ENCODE peak calls at places on chromosome 19, in four cellular contexts. R, M, J and L are unnamed samples.
A peak's percentile ranks its signal among the peaks of the same experiment; 100 is the strongest.

GRCh38 chr19:56088454-56089215 is 32.5 kb downstream of the ZNF787 start:
- DNase-seq in J (no peak), R (no peak), M (no peak), L (no peak)

GRCh38 chr19:32308436-32309077 is 36.9 kb upstream of the ZNF507 start:
- DNase-seq in M (no peak), J (no peak), R (no peak), L (no peak)

GRCh38 chr19:17703823-17704463 is 15.3 kb upstream of the MAP1S start:
- DNase-seq in M (peak; percentile 54), R (no peak), J (no peak), L (peak; percentile 35)

GRCh38 chr19:45922281-45922680 is 7.7 kb upstream of the NANOS2 start:
- DNase-seq in R (no peak), M (no peak), J (no peak), L (no peak)

GRCh38 chr19:46068345-46069258 is 27.8 kb upstream of the IGFL4 start:
- DNase-seq in M (no peak), R (no peak), J (peak; percentile 42), L (no peak)

GRCh38 chr19:56543776-56544175 is 5.0 kb downstream of the ZFP28 start:
- DNase-seq in J (no peak), M (no peak), R (no peak), L (no peak)

GRCh38 chr19:40553885-40554857 is 22.5 kb upstream of the SHKBP1 start:
- DNase-seq in M (no peak), R (peak; percentile 60), J (no peak), L (no peak)

GRCh38 chr19:33796164-33797100 is at the start of gene KCTD15:
- DNase-seq in J (no peak), R (peak; percentile 72), M (peak; percentile 59), L (no peak)

GRCh38 chr19:40962460-40962961 is 28.6 kb upstream of the CYP2B6 start:
- DNase-seq in J (peak; percentile 74), M (no peak), R (no peak), L (no peak)

DNA sequence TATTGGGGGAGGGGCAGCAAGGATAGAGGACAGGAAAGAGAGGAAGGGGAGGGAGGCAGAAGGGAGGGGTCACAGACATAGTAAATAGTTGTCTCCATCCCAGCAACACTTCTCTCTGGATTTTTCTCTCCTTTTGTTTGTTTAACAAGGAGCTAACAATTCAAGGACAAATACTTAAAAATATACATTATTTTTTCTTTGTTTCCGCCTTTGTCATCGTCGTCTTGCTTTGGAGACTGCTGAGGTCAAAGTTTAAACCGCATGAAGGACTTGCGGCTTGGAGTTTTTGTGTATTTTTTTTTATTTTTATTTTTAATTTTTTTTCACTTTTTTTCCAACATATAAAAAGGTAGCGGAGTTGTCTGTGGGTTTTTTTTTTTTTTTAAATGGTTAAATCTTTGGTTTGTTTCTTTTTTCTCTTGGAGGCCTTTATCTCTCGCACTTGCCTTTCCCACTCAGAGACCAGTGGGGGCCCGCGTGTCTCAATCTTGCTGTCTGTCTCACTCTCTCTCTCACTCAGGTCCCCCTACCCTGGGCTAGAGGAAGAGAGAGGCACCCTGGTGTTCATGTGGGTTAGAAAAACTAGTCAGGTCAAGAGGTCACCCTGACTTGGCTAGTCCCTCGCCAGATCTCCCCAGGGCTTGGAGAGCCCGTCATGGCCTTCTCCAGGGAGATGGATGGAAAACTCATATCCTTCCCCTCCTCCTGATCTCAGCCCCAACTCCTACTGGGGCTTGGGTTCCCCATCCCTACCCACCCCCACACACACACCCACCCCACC is 11.0 kb downstream of the ZNF574 start:
- DNase-seq in J (no peak), R (no peak), M (no peak), L (no peak)
- TF ChIP-seq POLR2A in J (no peak), R (no peak), M (no peak), L (no peak)

GRCh38 chr19:52274191-52274590 is 4.8 kb downstream of the ZNF766 start:
- DNase-seq in R (no peak), M (no peak), J (no peak), L (no peak)

GRCh38 chr19:52273301-52273700 is 3.9 kb downstream of the ZNF766 start:
- DNase-seq in J (no peak), M (no peak), R (no peak), L (no peak)

GRCh38 chr19:52270266-52270885 is 989 bp downstream of the ZNF766 start:
- DNase-seq in M (no peak), J (peak; percentile 18), R (no peak), L (no peak)

DNA sequence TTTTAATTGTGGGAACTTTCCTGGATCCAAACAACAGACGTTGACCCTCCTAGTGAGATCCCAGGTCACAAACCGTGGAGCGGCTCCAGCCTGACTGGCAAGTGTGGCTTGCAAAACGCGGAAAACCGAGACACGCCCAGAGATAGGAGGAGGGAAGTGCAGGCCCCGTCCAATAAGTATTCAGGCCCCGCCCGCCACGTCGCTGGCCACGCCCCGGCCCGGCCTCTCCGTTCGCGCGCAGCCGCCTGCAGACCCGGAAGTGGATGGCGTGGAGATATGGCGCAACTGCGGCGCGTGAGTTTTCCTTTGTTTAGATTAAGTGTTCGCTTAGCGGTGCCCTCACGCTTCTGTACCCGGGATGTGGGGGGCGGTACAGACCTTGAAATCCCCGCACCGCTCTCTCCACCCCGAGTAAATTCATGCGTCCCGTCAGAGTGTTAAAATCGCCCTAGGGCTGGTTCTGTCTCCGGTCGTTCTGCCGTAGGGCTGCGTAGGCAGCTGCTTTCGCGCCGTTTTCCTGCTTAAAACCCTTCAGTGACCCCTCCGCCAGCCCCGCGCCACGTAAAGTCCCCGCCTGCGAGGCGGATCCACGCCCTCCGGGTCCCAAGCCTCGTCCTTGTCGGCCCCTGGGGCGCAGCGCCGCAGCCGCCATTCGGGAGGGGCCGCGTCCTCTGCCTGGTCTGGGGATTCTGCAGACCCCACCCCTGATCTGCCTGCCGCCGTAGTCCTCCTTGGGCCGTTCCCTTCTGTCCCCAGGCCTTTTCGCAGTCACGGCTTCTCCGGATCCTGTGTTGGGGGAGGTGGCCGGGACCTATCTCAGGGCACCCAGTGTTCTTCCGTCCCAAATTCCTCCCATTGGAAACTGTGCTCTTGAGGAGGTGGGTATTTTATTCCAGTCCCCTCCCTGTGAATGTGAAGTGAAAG is at the start of gene ZNF766:
- DNase-seq in R (peak; percentile 98), M (peak; percentile 98), J (peak; percentile 92), L (peak; percentile 98)
- TF ChIP-seq POLR2A in R (peak; percentile 8), M (peak; percentile 67), J (peak; percentile 66), L (peak; percentile 78)

DNA sequence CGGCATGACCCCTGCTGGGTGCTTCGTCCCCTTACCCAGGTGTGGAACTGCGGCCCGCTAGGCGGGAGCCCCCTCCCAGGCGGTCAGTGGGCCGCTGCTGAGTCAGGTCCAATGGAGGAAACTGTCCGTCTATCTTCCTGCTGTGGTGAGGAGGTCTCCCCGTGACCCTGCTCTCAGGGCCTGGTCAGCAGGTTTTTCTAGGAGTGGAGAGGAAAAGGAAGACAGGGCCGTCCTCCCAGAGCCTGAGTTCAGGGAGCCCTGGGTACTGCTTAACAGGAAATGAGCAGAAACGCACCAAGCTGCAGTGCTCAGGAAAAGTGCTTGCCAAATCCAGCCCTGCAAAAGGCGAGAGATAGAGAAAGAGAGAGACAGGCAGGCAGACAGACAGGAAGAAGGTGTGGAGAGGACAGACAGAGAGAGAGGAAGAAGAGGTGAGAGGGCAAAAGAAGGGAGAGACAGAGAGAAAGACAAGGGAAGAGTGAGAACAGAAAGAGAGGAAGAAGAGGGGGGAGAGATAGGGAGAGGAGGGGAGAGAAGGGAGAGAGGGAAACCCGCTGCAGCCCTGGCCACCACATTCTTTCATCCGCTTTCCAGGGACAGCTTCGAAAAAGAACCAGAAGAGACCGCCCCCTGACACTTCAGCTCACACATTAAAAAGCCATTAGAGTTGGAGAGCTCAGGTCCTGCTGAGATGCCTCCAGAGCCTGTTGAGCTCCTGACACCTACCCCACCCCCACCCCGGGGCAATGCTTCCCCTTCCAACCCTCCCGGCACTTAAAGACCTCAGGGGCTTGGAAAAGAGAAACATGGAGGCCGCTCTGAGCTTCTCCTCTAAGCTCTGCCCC is 10.1 kb downstream of the SH3GL1 start:
- DNase-seq in M (no peak), R (peak; percentile 66), J (no peak), L (no peak)
- TF ChIP-seq POLR2A in M (no peak), R (no peak), J (no peak), L (no peak)

GRCh38 chr19:19034204-19034624 is 811 bp downstream of the ARMC6 start:
- DNase-seq in J (peak; percentile 84), M (peak; percentile 38), R (no peak), L (no peak)

GRCh38 chr19:19028526-19028925 is 4.8 kb downstream of the SUGP2 start:
- DNase-seq in M (no peak), R (no peak), J (no peak), L (no peak)

GRCh38 chr19:19033426-19034203 is at the start of the genes ARMC6 and SUGP2:
- DNase-seq in M (peak; percentile 87), J (peak; percentile 93), R (peak; percentile 93), L (peak; percentile 64)

GRCh38 chr19:19033176-19033425 is 216 bp downstream of the SUGP2 start:
- DNase-seq in R (no peak), J (no peak), M (no peak), L (no peak)

GRCh38 chr19:19032420-19033175 is 719 bp downstream of the SUGP2 start:
- DNase-seq in J (peak; percentile 76), M (peak; percentile 50), R (peak; percentile 89), L (peak; percentile 81)
- TF ChIP-seq POLR2A in J (peak; percentile 9), M (no peak), R (no peak), L (no peak)